ENCODE peak calls at places on chromosomes 7 and 10, in five cellular contexts. B is T-helper 2 cell treated with Interferon-gamma antibody and Interleukin-4, amounts not matched to agents 5 μg/mL and 100 μg/mL, for 36 hours; E is sigmoid colon; W is iPS-NIHi11; K is lung microvascular endothelial cell. S is an unnamed sample.

GRCh38 chr7:110921478-110922210 is 169.3 kb upstream of the LRRN3 start:
- DNase-seq in B (no peak), E (no peak), W (no peak), K (no peak), S (no peak)

GRCh38 chr10:114404171-114405010 is at the start of gene AFAP1L2:
- DNase-seq in B (no peak), E (peak), W (peak), K (peak), S (peak)

GRCh38 chr7:31067491-31067890 is 15.4 kb downstream of the ADCYAP1R1 start:
- DNase-seq in B (no peak), E (peak), W (no peak), K (no peak), S (no peak)

GRCh38 chr7:149872419-149873073 is 1.2 kb upstream of the ATP6V0E2 start:
- DNase-seq in B (no peak), E (peak), W (peak), K (peak), S (peak)

GRCh38 chr7:50812847-50813475 is 30.3 kb upstream of the GRB10 start:
- DNase-seq in B (no peak), E (peak), W (peak), K (peak), S (peak)

GRCh38 chr10:117755615-117756014 is 213.1 kb downstream of the EMX2 start:
- DNase-seq in B (no peak), E (no peak), W (no peak), K (no peak), S (no peak)

GRCh38 chr7:43905209-43905946 is 1.0 kb downstream of the URGCP start:
- DNase-seq in B (no peak), E (no peak), W (peak), K (no peak), S (peak)

GRCh38 chr7:132410385-132410784 is 165.9 kb downstream of the PLXNA4 start:
- DNase-seq in B (no peak), E (no peak), W (no peak), K (peak), S (no peak)

GRCh38 chr7:55474944-55475911 is 97.1 kb downstream of the VOPP1 start:
- DNase-seq in B (no peak), E (no peak), W (no peak), K (no peak), S (no peak)

GRCh38 chr10:50576995-50577394 is 46.8 kb downstream of the SGMS1 start:
- DNase-seq in B (no peak), E (no peak), W (no peak), K (no peak), S (no peak)

GRCh38 chr10:116699783-116700150 is 42.6 kb downstream of the HSPA12A start:
- DNase-seq in B (no peak), E (peak), W (no peak), K (no peak), S (no peak)

GRCh38 chr7:66099551-66100407 is 14.9 kb upstream of the CRCP start:
- DNase-seq in B (peak), E (peak), W (no peak), K (no peak), S (peak)